ENCODE peak calls at places on chromosomes 7 and 10, in six cellular contexts. X is fibroblast of pulmonary artery, I is ovary, T is skeletal muscle cell, N is aorta, F is DMS 273 treated with DMSO at 0.1 percent for 48 hours. P is an unnamed sample.
A peak's percentile ranks its signal among the peaks of the same experiment; 100 is the strongest.

GRCh38 chr10:132098539-132099421 is 33.0 kb downstream of the JAKMIP3 start:
- DNase-seq in X (no peak), I (no peak), T (no peak), N (no peak), F (no peak), P (peak; percentile 9)

GRCh38 chr10:24344279-24344678 is 135.3 kb downstream of the KIAA1217 start:
- DNase-seq in X (peak; percentile 96), I (no peak), T (peak; percentile 85), N (no peak), F (no peak), P (no peak)

GRCh38 chr10:23081891-23082290 is 13.5 kb upstream of the MSRB2 start:
- DNase-seq in X (peak; percentile 37), I (no peak), T (no peak), N (no peak), F (no peak), P (no peak)

GRCh38 chr7:37729160-37729559 is 45.6 kb downstream of the GPR141 start:
- DNase-seq in X (no peak), I (no peak), T (no peak), N (peak; percentile 53), F (no peak), P (no peak)

GRCh38 chr10:92045641-92046106 is 122.1 kb downstream of the BTAF1 start:
- DNase-seq in X (no peak), I (no peak), T (no peak), N (no peak), F (no peak), P (no peak)

GRCh38 chr7:94095359-94096009 is 91.3 kb upstream of the BET1 start:
- DNase-seq in X (no peak), I (no peak), T (no peak), N (no peak), F (no peak), P (no peak)

GRCh38 chr10:59976909-59977308 is 70.6 kb upstream of the CCDC6 start:
- DNase-seq in X (no peak), I (no peak), T (no peak), N (no peak), F (no peak), P (no peak)

GRCh38 chr7:50141131-50141530 is 48.1 kb upstream of the ZPBP start:
- DNase-seq in X (no peak), I (no peak), T (no peak), N (no peak), F (no peak), P (no peak)

GRCh38 chr10:123986736-123987135 is 95.1 kb upstream of the CPXM2 start:
- DNase-seq in X (no peak), I (no peak), T (no peak), N (no peak), F (no peak), P (no peak)

GRCh38 chr10:132575320-132576201 is 38.0 kb downstream of the INPP5A start:
- DNase-seq in X (peak; percentile 65), I (peak; percentile 35), T (peak; percentile 73), N (no peak), F (no peak), P (peak; percentile 64)

GRCh38 chr7:32588657-32589056 is 93.4 kb downstream of the AVL9 start:
- DNase-seq in X (peak; percentile 90), I (no peak), T (peak; percentile 62), N (no peak), F (no peak), P (no peak)

GRCh38 chr7:139663608-139664177 is 114.1 kb downstream of the HIPK2 start:
- DNase-seq in X (no peak), I (no peak), T (no peak), N (no peak), F (no peak), P (no peak)

GRCh38 chr7:98387544-98388226 is 13.2 kb downstream of the BAIAP2L1 start:
- DNase-seq in X (no peak), I (no peak), T (no peak), N (no peak), F (no peak), P (no peak)

GRCh38 chr7:29084832-29085231 is 61.5 kb downstream of the CPVL start:
- DNase-seq in X (no peak), I (no peak), T (no peak), N (no peak), F (no peak), P (no peak)

GRCh38 chr7:120865191-120865976 is 7.4 kb upstream of the TSPAN12 start:
- DNase-seq in X (no peak), I (no peak), T (no peak), N (no peak), F (no peak), P (no peak)

GRCh38 chr10:86217386-86218080 is 149.1 kb downstream of the GRID1 start:
- DNase-seq in X (no peak), I (no peak), T (no peak), N (no peak), F (no peak), P (no peak)

GRCh38 chr10:70197235-70197952 is 27.1 kb upstream of the SAR1A start:
- DNase-seq in X (no peak), I (no peak), T (no peak), N (no peak), F (no peak), P (no peak)

GRCh38 chr10:80599424-80599847 is 61.7 kb downstream of the SH2D4B start:
- DNase-seq in X (peak; percentile 62), I (no peak), T (no peak), N (no peak), F (no peak), P (peak; percentile 63)

GRCh38 chr10:14839305-14839695 is 1.2 kb downstream of the HSPA14 start:
- DNase-seq in X (peak; percentile 11), I (no peak), T (no peak), N (no peak), F (no peak), P (peak; percentile 25)

GRCh38 chr10:50417486-50417905 is 166.2 kb upstream of the ASAH2 start:
- DNase-seq in X (peak; percentile 29), I (no peak), T (no peak), N (no peak), F (no peak), P (no peak)

GRCh38 chr7:150951181-150951520 is 27.0 kb downstream of the KCNH2 start:
- DNase-seq in X (no peak), I (no peak), T (no peak), N (peak; percentile 23), F (no peak), P (no peak)

GRCh38 chr7:81366546-81366945 is 403.3 kb downstream of the HGF start:
- DNase-seq in X (no peak), I (no peak), T (no peak), N (no peak), F (no peak), P (no peak)

GRCh38 chr7:64521409-64521984 is 41.4 kb downstream of the ZNF680 start:
- DNase-seq in X (no peak), I (no peak), T (no peak), N (no peak), F (no peak), P (no peak)

GRCh38 chr10:78913219-78914059 is 155.3 kb upstream of the ZMIZ1 start:
- DNase-seq in X (no peak), I (no peak), T (no peak), N (no peak), F (no peak), P (no peak)

GRCh38 chr10:49237985-49238384 is 49.8 kb upstream of the TMEM273 start:
- DNase-seq in X (no peak), I (no peak), T (no peak), N (no peak), F (no peak), P (no peak)

GRCh38 chr7:94509264-94509878 is at the start of gene CASD1:
- DNase-seq in X (peak; percentile 24), I (peak; percentile 52), T (no peak), N (peak; percentile 74), F (no peak), P (peak; percentile 79)

GRCh38 chr7:123798527-123799188 is 46.3 kb upstream of the HYAL4 start:
- DNase-seq in X (no peak), I (no peak), T (no peak), N (no peak), F (no peak), P (no peak)

GRCh38 chr10:131240691-131241090 is 70.8 kb downstream of the TCERG1L start:
- DNase-seq in X (no peak), I (no peak), T (no peak), N (no peak), F (no peak), P (no peak)

GRCh38 chr7:27193335-27194001 is 6.4 kb downstream of the HOXA13 start:
- DNase-seq in X (no peak), I (no peak), T (no peak), N (no peak), F (no peak), P (peak; percentile 9)

GRCh38 chr10:43452356-43452914 is 15.5 kb downstream of the ZNF487 start:
- DNase-seq in X (no peak), I (no peak), T (no peak), N (no peak), F (no peak), P (no peak)

GRCh38 chr10:1546431-1547110 is 190.8 kb downstream of the ADARB2 start:
- DNase-seq in X (no peak), I (no peak), T (no peak), N (no peak), F (no peak), P (no peak)

GRCh38 chr10:60732240-60733188 is 45.8 kb upstream of the CDK1 start:
- DNase-seq in X (no peak), I (peak; percentile 49), T (no peak), N (peak; percentile 42), F (no peak), P (peak; percentile 23)

GRCh38 chr7:154584352-154585252 is 418.3 kb downstream of the PAXIP1 start:
- DNase-seq in X (no peak), I (no peak), T (no peak), N (no peak), F (no peak), P (no peak)

GRCh38 chr7:152142976-152143665 is 117.6 kb downstream of the GALNT11 start:
- DNase-seq in X (no peak), I (no peak), T (no peak), N (no peak), F (no peak), P (no peak)